ENCODE peak calls at places on chromosomes 4 and X, in four cellular contexts. U is HepG2, C is K562, Z is GM12878. L is an unnamed sample.

GRCh38 chrX:47590984-47591383 is 8.7 kb downstream of the TIMP1 start:
- DNase-seq in U (no peak), C (no peak), Z (no peak), L (no peak)

GRCh38 chr4:125739760-125740159 is 425.0 kb downstream of the FAT4 start:
- DNase-seq in U (no peak), C (no peak), Z (no peak), L (no peak)

GRCh38 chrX:15129412-15129811 is 140.5 kb downstream of the ASB9 start:
- DNase-seq in U (no peak), C (no peak), Z (no peak), L (no peak)

GRCh38 chr4:85548841-85549240 is 73.9 kb downstream of the ARHGAP24 start:
- DNase-seq in U (no peak), C (no peak), Z (no peak), L (no peak)

GRCh38 chrX:72107320-72107719 is 24.4 kb downstream of the RTL5 start:
- DNase-seq in U (no peak), C (no peak), Z (no peak), L (no peak)

GRCh38 chrX:6052111-6052745 is 176.4 kb downstream of the NLGN4X start:
- DNase-seq in U (no peak), C (no peak), Z (no peak), L (no peak)

GRCh38 chrX:103171353-103171752 is 43.6 kb upstream of the BEX4 start:
- DNase-seq in U (no peak), C (no peak), Z (no peak), L (no peak)

GRCh38 chr4:81844717-81845116 is 373.0 kb upstream of the RASGEF1B start:
- DNase-seq in U (peak), C (peak), Z (peak), L (peak)

GRCh38 chrX:111869639-111870034 is 6.3 kb upstream of the TRPC5OS start:
- DNase-seq in U (no peak), C (peak), Z (peak), L (peak)

GRCh38 chr4:140346136-140346535 is 27.3 kb upstream of the SCOC start:
- DNase-seq in U (no peak), C (no peak), Z (no peak), L (no peak)

GRCh38 chrX:619812-620493 is 10.6 kb upstream of the SHOX start:
- DNase-seq in U (no peak), C (peak), Z (no peak), L (peak)

GRCh38 chr4:8607603-8608481 is 15.3 kb downstream of the CPZ start:
- DNase-seq in U (no peak), C (peak), Z (no peak), L (peak)

GRCh38 chr4:83150563-83151330 is 36.2 kb upstream of the PLAC8 start:
- DNase-seq in U (peak), C (no peak), Z (no peak), L (no peak)

GRCh38 chr4:74969507-74970474 is 36.9 kb downstream of the PARM1 start:
- DNase-seq in U (no peak), C (no peak), Z (no peak), L (peak)

GRCh38 chr4:185708348-185708747 is 103.6 kb downstream of the SORBS2 start:
- DNase-seq in U (no peak), C (no peak), Z (no peak), L (no peak)

GRCh38 chrX:23726196-23726595 is 16.9 kb downstream of the ACOT9 start:
- DNase-seq in U (no peak), C (no peak), Z (no peak), L (no peak)

GRCh38 chrX:47576021-47576898 is 6.0 kb upstream of the TIMP1 start:
- DNase-seq in U (no peak), C (no peak), Z (no peak), L (no peak)

GRCh38 chr4:41594439-41594838 is 56.5 kb downstream of the LIMCH1 start:
- DNase-seq in U (no peak), C (no peak), Z (no peak), L (no peak)

GRCh38 chr4:118351851-118352827 is 664 bp downstream of the PRSS12 start:
- DNase-seq in U (peak), C (no peak), Z (no peak), L (peak)

GRCh38 chr4:129223955-129224354 is 128.0 kb downstream of the C4orf33 start:
- DNase-seq in U (no peak), C (no peak), Z (no peak), L (no peak)

GRCh38 chr4:83115000-83115399 is 471 bp upstream of the PLAC8 start:
- DNase-seq in U (no peak), C (no peak), Z (no peak), L (no peak)

GRCh38 chrX:20029728-20030127 is 38.9 kb upstream of the BCLAF3 start:
- DNase-seq in U (peak), C (no peak), Z (peak), L (no peak)

GRCh38 chrX:103376979-103377324 is 614 bp downstream of the BEX3 start:
- DNase-seq in U (no peak), C (no peak), Z (no peak), L (peak)

GRCh38 chr4:3862640-3863420 is 96.6 kb downstream of the ADRA2C start:
- DNase-seq in U (no peak), C (peak), Z (no peak), L (peak)

GRCh38 chr4:3860061-3860912 is 94.1 kb downstream of the ADRA2C start:
- DNase-seq in U (no peak), C (no peak), Z (no peak), L (no peak)

GRCh38 chr4:3863841-3864734 is 97.9 kb downstream of the ADRA2C start:
- DNase-seq in U (no peak), C (no peak), Z (no peak), L (peak)

GRCh38 chr4:3860913-3861636 is 94.9 kb downstream of the ADRA2C start:
- DNase-seq in U (no peak), C (no peak), Z (no peak), L (no peak)

DNA sequence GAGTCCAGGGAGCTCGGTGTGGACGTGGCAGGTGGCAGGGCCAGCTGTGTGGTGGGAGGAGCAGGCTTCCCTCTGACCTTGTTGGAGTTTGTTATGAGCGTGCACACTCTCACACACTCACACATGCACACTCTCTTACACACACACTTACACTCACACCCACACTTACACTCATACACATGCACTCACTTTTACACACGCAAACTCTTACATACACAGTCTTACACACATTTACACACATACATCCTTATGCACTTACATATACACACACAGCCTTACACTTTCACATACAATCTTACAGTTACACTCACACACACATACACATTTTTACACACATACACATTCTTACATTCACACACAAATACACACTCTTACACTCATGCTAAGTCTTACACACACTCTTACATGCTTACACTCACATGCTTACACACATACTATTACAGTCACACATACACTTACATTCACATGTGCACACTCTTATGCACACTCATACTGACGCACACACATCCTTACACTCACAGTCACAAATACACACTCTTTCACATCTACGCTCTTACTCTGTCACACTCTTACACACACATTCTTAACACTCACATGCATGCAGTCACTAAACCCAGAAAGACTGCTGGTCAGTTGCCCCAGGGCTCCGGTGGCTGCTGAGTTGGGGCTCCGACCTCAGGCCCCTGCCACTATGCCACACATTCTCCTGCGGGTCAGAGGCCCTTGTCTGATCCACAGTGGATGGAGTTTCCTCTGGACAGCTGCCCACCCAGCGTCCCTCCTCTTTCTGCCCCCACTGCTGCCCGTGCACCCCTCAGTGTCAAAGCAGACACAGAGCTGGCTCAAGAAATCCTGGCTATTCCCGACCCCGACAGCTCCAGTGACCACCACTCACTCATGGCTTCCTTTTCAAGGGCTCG is 95.8 kb downstream of the ADRA2C start:
- DNase-seq in U (no peak), C (no peak), Z (no peak), L (peak)
- TF ChIP-seq CBFB in U (no peak), C (no peak), Z (no peak), L (no peak)

GRCh38 chrX:125205918-125206665 is 113.6 kb upstream of the TEX13C start:
- DNase-seq in U (no peak), C (no peak), Z (no peak), L (peak)
- TF ChIP-seq CREB1 in U (no peak), C (no peak), Z (no peak), L (no peak)

DNA sequence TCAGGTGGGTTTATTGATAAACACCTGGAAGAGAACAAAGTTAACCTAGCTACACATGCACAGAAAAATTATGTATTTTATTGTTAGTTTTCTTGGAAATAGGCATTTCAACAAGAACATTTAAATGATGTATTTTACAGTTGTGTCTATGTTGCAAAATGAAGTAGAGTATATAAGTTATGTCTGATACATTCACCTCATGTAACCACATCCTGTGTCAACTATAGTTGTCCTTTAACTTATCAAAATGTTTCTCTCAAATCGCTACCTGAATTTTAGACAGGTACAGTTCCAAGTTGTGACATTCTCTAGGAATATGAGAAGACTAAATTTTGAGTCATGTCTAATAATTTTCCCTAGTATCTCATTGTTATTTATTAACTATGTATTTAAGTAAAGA is 27.2 kb upstream of the TNIP3 start:
- DNase-seq in U (no peak), C (no peak), Z (no peak), L (no peak)
- TF ChIP-seq CBFB in U (no peak), C (no peak), Z (no peak), L (no peak)

DNA sequence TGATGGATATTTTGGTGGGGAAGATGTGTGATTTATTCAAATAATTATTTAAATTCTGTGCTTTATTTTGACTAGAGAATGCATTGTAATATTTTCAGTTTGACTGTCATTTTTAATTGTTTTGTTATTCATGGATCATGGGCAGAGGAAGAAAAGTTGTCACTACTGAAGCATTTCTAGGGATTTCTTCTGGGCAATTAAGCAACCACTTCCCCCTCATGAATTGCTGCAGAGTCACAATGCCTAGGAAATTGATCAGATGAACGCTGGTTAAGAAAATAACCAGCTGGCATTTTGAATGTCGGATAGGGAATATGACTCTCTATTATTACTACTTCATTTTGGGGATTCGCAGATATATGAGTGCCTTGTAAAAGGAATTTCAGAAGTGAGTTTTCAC is 283.3 kb downstream of the IL15 start:
- DNase-seq in U (no peak), C (no peak), Z (no peak), L (no peak)
- TF ChIP-seq CREB1 in U (no peak), C (no peak), Z (no peak), L (no peak)

DNA sequence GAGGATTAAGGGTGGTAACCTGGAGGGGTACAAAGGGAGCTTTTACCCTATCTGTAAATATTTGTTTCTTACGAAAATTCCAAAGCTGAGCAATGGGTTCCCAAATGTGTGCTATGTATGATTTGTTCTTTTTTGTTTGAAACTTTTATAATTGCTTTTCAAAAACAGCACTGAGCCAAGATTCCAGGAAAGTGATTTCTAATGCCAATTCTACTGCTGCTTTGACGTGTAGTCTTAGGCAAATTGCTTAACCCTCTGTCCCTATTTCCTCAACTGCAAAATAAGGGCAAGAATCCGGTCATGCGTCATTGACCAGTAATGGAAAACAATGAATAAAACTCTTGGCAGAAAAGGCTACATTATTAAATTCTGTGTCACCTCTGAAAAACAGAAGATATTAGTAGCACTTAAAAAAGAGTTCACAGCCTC is 454.7 kb downstream of the IL15 start:
- DNase-seq in U (no peak), C (no peak), Z (no peak), L (no peak)
- TF ChIP-seq CBFB in U (no peak), C (no peak), Z (no peak), L (no peak)

DNA sequence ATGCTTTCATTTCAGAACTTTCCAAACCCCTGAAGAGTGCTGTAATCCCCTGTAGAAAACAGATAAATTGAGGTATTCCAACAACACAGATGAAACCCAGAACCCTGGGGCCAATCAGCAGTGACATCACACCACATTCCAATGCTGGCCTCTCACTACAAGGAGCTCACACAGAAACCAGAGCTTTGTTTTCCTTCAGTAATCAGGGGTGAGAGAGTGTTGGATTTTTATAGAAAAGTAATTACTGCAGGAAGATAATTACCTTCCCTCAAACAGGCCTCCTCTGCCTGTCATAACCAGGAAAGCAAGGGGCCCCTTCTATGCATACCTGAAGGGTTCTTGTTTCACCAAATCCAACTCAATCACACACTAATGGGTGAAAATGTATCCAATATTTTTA is 246.2 kb downstream of the SCFD2 start:
- DNase-seq in U (peak), C (no peak), Z (no peak), L (peak)
- TF ChIP-seq CREB1 in U (no peak), C (no peak), Z (no peak), L (no peak)

GRCh38 chrX:17414839-17415238 is 39.8 kb downstream of the NHS start:
- DNase-seq in U (no peak), C (no peak), Z (no peak), L (peak)

GRCh38 chrX:17411189-17411588 is 36.2 kb downstream of the NHS start:
- DNase-seq in U (no peak), C (no peak), Z (no peak), L (no peak)

GRCh38 chrX:17414057-17414658 is 39.2 kb downstream of the NHS start:
- DNase-seq in U (no peak), C (no peak), Z (no peak), L (no peak)

GRCh38 chrX:17412692-17413091 is 37.7 kb downstream of the NHS start:
- DNase-seq in U (no peak), C (no peak), Z (no peak), L (no peak)

GRCh38 chrX:17413228-17413627 is 38.2 kb downstream of the NHS start:
- DNase-seq in U (no peak), C (no peak), Z (no peak), L (no peak)
- TF ChIP-seq CBFB in U (no peak), C (no peak), Z (no peak), L (no peak)

GRCh38 chrX:120726294-120726693 is 96.4 kb upstream of the C1GALT1C1 start:
- DNase-seq in U (no peak), C (no peak), Z (peak), L (no peak)

GRCh38 chrX:120727911-120728310 is 98.1 kb upstream of the C1GALT1C1 start:
- DNase-seq in U (no peak), C (no peak), Z (no peak), L (no peak)

GRCh38 chrX:120731386-120731785 is 101.5 kb upstream of the C1GALT1C1 start:
- DNase-seq in U (no peak), C (no peak), Z (no peak), L (no peak)

GRCh38 chrX:120725874-120726273 is 96.0 kb upstream of the C1GALT1C1 start:
- DNase-seq in U (no peak), C (no peak), Z (no peak), L (no peak)

DNA sequence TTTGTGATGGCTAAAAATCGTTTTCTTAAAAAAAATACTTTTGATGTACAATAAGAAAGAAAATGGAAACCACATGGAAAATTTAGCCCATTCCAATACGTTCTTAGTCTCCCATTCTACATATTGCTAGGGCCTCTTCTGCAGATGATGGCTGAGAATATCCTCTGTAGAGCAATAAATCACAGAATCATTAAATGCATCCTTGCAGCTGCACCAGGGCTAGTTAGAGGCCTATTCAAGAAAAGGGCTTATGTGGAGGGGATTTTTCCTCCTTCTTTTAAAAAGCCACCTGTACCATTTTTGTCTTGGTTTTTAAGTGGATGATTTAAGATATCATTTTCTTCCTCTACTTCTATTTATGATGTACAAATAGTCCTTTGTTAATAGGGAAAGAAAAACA is 97.6 kb upstream of the C1GALT1C1 start:
- DNase-seq in U (no peak), C (no peak), Z (no peak), L (no peak)
- TF ChIP-seq CREB1 in U (no peak), C (no peak), Z (no peak), L (no peak)